ENCODE peak calls at places on chromosome 19, in five cellular contexts. E is cardiac muscle cell; H is breast epithelium; J is trophoblast cell; F is CD8-positive, alpha-beta memory T cell. I is an unnamed sample.

GRCh38 chr19:48867119-48867921 is 1.1 kb downstream of the PLEKHA4 start:
- DNase-seq in E (peak), H (no peak), F (no peak), J (no peak), I (no peak)

GRCh38 chr19:48660854-48661731 is 11.7 kb downstream of the NTN5 start:
- DNase-seq in H (no peak), J (peak), E (peak), F (peak), I (peak)

GRCh38 chr19:35592226-35592625 is 6.3 kb downstream of the PMIS2 start:
- DNase-seq in J (no peak), F (peak), E (peak), H (no peak), I (no peak)

GRCh38 chr19:10155834-10156233 is 36.1 kb upstream of the EIF3G start:
- DNase-seq in J (no peak), H (no peak), E (peak), F (no peak), I (no peak)

GRCh38 chr19:51372649-51373504 is at the start of gene NKG7:
- DNase-seq in J (no peak), H (no peak), E (no peak), F (peak), I (no peak)

GRCh38 chr19:19406878-19407639 is 1.6 kb downstream of the GATAD2A start:
- DNase-seq in F (peak), H (no peak), J (peak), E (peak), I (no peak)

GRCh38 chr19:56611288-56611687 is 16.2 kb downstream of the ZNF71 start:
- DNase-seq in J (no peak), H (no peak), F (no peak), E (no peak), I (no peak)

GRCh38 chr19:37565370-37565669 is 29.3 kb downstream of the ZNF571 start:
- DNase-seq in H (no peak), F (peak), J (no peak), E (no peak), I (no peak)

GRCh38 chr19:49213791-49214190 is 56.2 kb downstream of the TRPM4 start:
- DNase-seq in H (no peak), E (no peak), J (no peak), F (no peak), I (no peak)

GRCh38 chr19:38557205-38557799 is 60.5 kb downstream of the MAP4K1 start:
- DNase-seq in F (no peak), E (no peak), J (no peak), H (no peak), I (no peak)

GRCh38 chr19:4606921-4607678 is 32.2 kb upstream of the TNFAIP8L1 start:
- DNase-seq in J (no peak), F (no peak), E (peak), H (no peak), I (no peak)

GRCh38 chr19:33293255-33294057 is 8.9 kb downstream of the CEBPA start:
- DNase-seq in E (peak), J (peak), H (no peak), F (no peak), I (no peak)

GRCh38 chr19:38742906-38743305 is 1.4 kb downstream of the CAPN12 start:
- DNase-seq in H (no peak), F (no peak), J (no peak), E (no peak), I (no peak)

GRCh38 chr19:53877361-53877766 is 4.6 kb upstream of the PRKCG start:
- DNase-seq in J (peak), H (no peak), F (peak), E (peak), I (no peak)

GRCh38 chr19:5487222-5487621 is 32.0 kb downstream of the ZNRF4 start:
- DNase-seq in J (peak), H (no peak), F (no peak), E (no peak), I (no peak)

GRCh38 chr19:12723643-12724426 is at the start of gene TNPO2:
- DNase-seq in F (peak), H (no peak), E (peak), J (peak), I (peak)

GRCh38 chr19:39515551-39516191 is 732 bp downstream of the SELENOV start:
- DNase-seq in J (no peak), F (peak), H (no peak), E (no peak), I (no peak)

GRCh38 chr19:10421981-10422461 is 1.7 kb downstream of the PDE4A start:
- DNase-seq in J (no peak), E (no peak), H (no peak), F (no peak), I (no peak)

GRCh38 chr19:54355675-54356074 is 9.1 kb downstream of the LAIR1 start:
- DNase-seq in H (no peak), J (no peak), E (no peak), F (no peak), I (no peak)

DNA sequence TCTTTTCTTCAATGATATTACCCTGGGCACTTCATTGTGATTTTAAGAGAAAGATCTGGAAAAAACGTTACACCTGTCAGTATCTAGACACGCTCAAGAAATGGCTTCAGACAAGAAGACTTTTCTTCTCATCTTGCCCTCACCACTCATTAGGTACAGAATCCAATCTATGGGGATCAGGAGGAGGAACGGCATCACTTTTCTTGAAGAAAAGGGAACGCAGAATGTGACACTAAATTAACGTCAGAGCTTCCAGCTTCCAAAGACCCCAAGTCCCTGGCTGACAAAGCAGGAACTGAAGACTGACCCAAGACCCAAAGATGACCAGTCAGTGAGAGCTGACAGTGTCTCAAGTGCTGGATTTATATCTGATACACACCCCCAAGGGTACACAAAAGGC is 48.2 kb downstream of the BRD4 start:
- DNase-seq in J (no peak), F (no peak), H (no peak), E (no peak), I (no peak)
- H3K27ac ChIP-seq in J (no peak), F (no peak), H (peak), E (peak), I (no peak)

GRCh38 chr19:2135474-2136402 is 15.6 kb downstream of the AP3D1 start:
- DNase-seq in E (no peak), H (no peak), J (no peak), F (no peak), I (no peak)
- H3K27ac ChIP-seq in E (no peak), H (peak), J (no peak), F (no peak), I (no peak)

DNA sequence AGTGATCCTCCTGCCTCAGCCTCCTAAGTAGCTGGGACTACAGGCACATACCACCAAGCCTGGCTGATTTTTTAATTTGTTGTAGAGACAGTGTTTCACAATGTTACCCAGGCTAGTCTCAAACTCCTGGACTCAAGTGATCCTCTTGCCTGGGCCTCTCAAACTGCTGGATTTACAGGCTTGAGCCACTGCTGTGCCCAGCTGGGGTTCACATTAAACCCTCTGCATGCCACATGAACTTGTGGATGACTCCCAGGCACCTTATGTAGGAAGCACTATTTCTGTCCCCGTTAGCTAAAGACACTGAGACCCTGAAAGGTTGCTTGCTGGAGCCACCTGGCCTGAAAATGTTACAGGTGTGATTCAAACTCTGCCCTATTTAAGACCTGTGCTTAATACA is 10.5 kb downstream of the MYH14 start:
- DNase-seq in E (no peak), F (no peak), J (no peak), H (no peak), I (no peak)
- H3K27ac ChIP-seq in E (no peak), F (no peak), J (peak), H (peak), I (no peak)

GRCh38 chr19:14006085-14006765 is at the start of gene RFX1:
- DNase-seq in E (peak), J (peak), H (peak), F (peak), I (peak)
- H3K27ac ChIP-seq in E (peak), J (peak), H (peak), F (peak), I (peak)

DNA sequence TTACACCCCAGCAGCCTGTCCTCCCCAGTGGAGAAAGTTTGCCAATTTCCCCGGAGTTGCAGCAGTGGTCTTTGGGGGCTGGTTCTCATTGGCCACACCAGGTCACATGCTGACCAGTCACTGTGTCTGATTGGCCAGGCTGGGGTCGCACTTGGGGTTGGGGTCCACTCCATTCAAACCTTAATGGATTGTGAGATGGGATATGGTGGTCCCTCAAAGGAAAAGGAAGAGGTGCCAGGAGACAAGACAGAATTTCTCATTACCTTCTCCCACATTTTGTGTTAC is 3.4 kb downstream of the PPM1N start:
- DNase-seq in H (no peak), J (no peak), F (no peak), E (no peak), I (no peak)
- H3K27ac ChIP-seq in H (no peak), J (no peak), F (no peak), E (no peak), I (peak)

GRCh38 chr19:41889896-41890295 is 6.9 kb downstream of the ARHGEF1 start:
- DNase-seq in F (no peak), E (no peak), H (no peak), J (no peak), I (no peak)

GRCh38 chr19:41888926-41889325 is 5.9 kb downstream of the ARHGEF1 start:
- DNase-seq in E (no peak), J (no peak), F (peak), H (no peak), I (no peak)

GRCh38 chr19:41883821-41884733 is 1.1 kb downstream of the ARHGEF1 start:
- DNase-seq in F (peak), H (peak), J (peak), E (peak), I (peak)

GRCh38 chr19:41887711-41888382 is 4.9 kb downstream of the ARHGEF1 start:
- DNase-seq in F (peak), H (no peak), J (peak), E (peak), I (peak)

GRCh38 chr19:41886761-41887710 is 4.1 kb downstream of the ARHGEF1 start:
- DNase-seq in H (no peak), E (no peak), F (peak), J (no peak), I (no peak)
- H3K27ac ChIP-seq in H (peak), E (no peak), F (peak), J (peak), I (peak)

GRCh38 chr19:3570619-3571018 is 2.1 kb upstream of the HMG20B start:
- DNase-seq in F (no peak), E (no peak), H (no peak), J (no peak), I (peak)

GRCh38 chr19:3563689-3564269 is 6.4 kb upstream of the MFSD12 start:
- DNase-seq in H (no peak), E (no peak), J (no peak), F (no peak), I (no peak)

GRCh38 chr19:3565177-3565576 is 7.6 kb upstream of the HMG20B start:
- DNase-seq in J (peak), F (no peak), E (no peak), H (no peak), I (no peak)
- H3K27ac ChIP-seq in J (peak), F (no peak), E (no peak), H (no peak), I (no peak)

GRCh38 chr19:52691215-52691610 is 43.6 kb downstream of the ZNF611 start:
- DNase-seq in F (no peak), H (no peak), E (no peak), J (no peak), I (no peak)

GRCh38 chr19:52690395-52691214 is 44.2 kb downstream of the ZNF611 start:
- DNase-seq in J (peak), E (peak), F (peak), H (peak), I (peak)

GRCh38 chr19:52689804-52690394 is 44.9 kb downstream of the ZNF611 start:
- DNase-seq in E (peak), H (peak), J (no peak), F (peak), I (peak)

GRCh38 chr19:52692431-52693008 is 42.3 kb downstream of the ZNF611 start:
- DNase-seq in H (no peak), J (no peak), F (no peak), E (no peak), I (no peak)

DNA sequence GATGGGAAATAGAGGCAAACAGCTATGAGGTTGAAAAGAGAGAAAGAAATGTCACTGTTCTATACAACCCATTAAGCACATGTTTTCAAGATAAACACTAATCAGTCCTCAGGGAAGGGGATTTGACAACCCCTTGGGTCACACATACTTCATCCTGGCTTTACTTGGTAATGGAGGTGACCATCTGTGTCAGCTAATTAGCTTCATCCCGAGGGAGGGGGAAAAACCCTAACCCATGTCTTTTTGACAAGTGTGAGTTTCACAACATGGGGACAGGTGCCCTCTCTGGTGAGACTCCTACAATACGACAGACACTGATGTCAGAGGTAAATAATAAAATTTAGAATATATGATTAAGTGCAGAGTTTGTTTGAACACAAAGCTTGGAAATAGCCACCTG is 43.1 kb downstream of the ZNF611 start:
- DNase-seq in J (no peak), E (no peak), F (no peak), H (no peak), I (no peak)
- H3K27ac ChIP-seq in J (peak), E (no peak), F (no peak), H (no peak), I (no peak)

DNA sequence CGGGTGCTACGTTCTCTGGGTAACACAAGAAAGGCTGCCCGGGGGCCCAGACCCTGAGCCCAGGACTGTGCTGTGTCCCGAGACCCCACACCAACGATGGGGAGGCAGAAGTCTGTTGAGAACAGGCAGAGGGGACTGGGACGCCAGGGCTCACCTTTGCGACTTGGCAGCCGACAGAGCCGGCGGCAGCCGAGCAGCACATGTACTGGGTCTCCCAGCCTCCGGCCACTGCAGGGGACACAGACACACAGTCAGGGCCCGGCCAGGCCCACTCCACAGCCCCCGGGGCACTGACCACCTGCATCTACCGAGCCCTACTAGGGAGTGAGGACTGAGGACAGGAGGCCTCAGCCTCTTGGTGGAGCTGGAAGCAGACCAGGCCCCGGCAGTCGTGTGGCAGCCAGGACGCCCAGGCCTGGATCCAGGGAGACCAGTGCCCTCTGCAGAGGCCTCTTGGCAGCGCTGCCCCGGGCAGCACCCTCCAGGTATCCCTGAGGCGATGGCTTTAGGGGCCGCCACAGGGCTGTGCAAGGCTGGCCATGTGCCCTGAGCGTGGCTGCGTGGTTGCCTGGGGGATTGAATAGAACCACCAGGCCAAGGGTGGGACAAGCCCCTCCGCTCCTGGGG is 5.6 kb upstream of the ATP8B3 start:
- DNase-seq in H (no peak), J (no peak), F (no peak), E (no peak), I (no peak)
- H3K27ac ChIP-seq in H (no peak), J (no peak), F (no peak), E (no peak), I (no peak)

I was measured in substantia nigra.